ENCODE peak calls at places on chromosomes 4 and X, in five cellular contexts. D, O, U, F and M are unnamed samples.

GRCh38 chrX:139506318-139506717 is 24.2 kb upstream of the F9 start:
- DNase-seq in D (no peak), O (no peak), U (no peak), F (no peak), M (no peak)

GRCh38 chr4:150178161-150178560 is 99.9 kb downstream of the DCLK2 start:
- DNase-seq in D (no peak), O (no peak), U (no peak), F (no peak), M (no peak)

GRCh38 chrX:97399400-97399799 is 515.7 kb downstream of the RPA4 start:
- DNase-seq in D (no peak), O (no peak), U (no peak), F (peak; percentile 86), M (no peak)

GRCh38 chr4:176792348-176793059 is at the start of gene VEGFC:
- DNase-seq in D (no peak), O (no peak), U (peak; percentile 87), F (peak; percentile 72), M (peak; percentile 51)

GRCh38 chr4:67580577-67580976 is 22.1 kb downstream of the STAP1 start:
- DNase-seq in D (no peak), O (no peak), U (no peak), F (no peak), M (no peak)

GRCh38 chr4:80096175-80096850 is 23.3 kb upstream of the ANTXR2 start:
- DNase-seq in D (no peak), O (no peak), U (peak; percentile 5), F (no peak), M (no peak)

GRCh38 chr4:72387959-72388358 is 181.1 kb downstream of the ADAMTS3 start:
- DNase-seq in D (no peak), O (no peak), U (no peak), F (no peak), M (no peak)

GRCh38 chr4:129218355-129218754 is 122.4 kb downstream of the C4orf33 start:
- DNase-seq in D (no peak), O (no peak), U (peak; percentile 21), F (no peak), M (no peak)

GRCh38 chrX:39513836-39514235 is 583.9 kb downstream of the BCOR start:
- DNase-seq in D (no peak), O (no peak), U (no peak), F (no peak), M (no peak)

GRCh38 chr4:112895785-112896184 is 153.7 kb upstream of the ANK2 start:
- DNase-seq in D (no peak), O (no peak), U (no peak), F (no peak), M (no peak)

GRCh38 chr4:102606846-102607440 is 105.8 kb downstream of the NFKB1 start:
- DNase-seq in D (no peak), O (no peak), U (no peak), F (no peak), M (no peak)

GRCh38 chr4:76977731-76978350 is 28.3 kb downstream of the SEPTIN11 start:
- DNase-seq in D (no peak), O (no peak), U (no peak), F (no peak), M (no peak)

GRCh38 chrX:70969635-70970481 is 39.0 kb upstream of the SLC7A3 start:
- DNase-seq in D (no peak), O (no peak), U (no peak), F (no peak), M (no peak)

GRCh38 chrX:49163555-49164419 is 1.2 kb downstream of the MAGIX start:
- DNase-seq in D (peak; percentile 73), O (peak; percentile 83), U (peak; percentile 81), F (peak; percentile 73), M (peak; percentile 88)

GRCh38 chr4:42397635-42398447 is 553 bp downstream of the SHISA3 start:
- DNase-seq in D (no peak), O (no peak), U (peak; percentile 43), F (peak; percentile 25), M (no peak)

GRCh38 chr4:173537628-173538147 is 7.7 kb upstream of the HAND2 start:
- DNase-seq in D (no peak), O (no peak), U (no peak), F (no peak), M (no peak)

GRCh38 chr4:1505511-1506451 is 99.5 kb upstream of the NKX1-1 start:
- DNase-seq in D (no peak), O (no peak), U (no peak), F (no peak), M (peak; percentile 35)

GRCh38 chr4:140247237-140247636 is 93.3 kb upstream of the MAML3 start:
- DNase-seq in D (no peak), O (no peak), U (no peak), F (no peak), M (no peak)

GRCh38 chrX:50903387-50904027 is 7.0 kb upstream of the BMP15 start:
- DNase-seq in D (no peak), O (no peak), U (peak; percentile 54), F (peak; percentile 11), M (no peak)

GRCh38 chrX:31706456-31706855 is 634.6 kb upstream of the FTHL17 start:
- DNase-seq in D (no peak), O (no peak), U (no peak), F (no peak), M (no peak)

GRCh38 chrX:13119386-13119785 is 75.0 kb upstream of the FAM9C start:
- DNase-seq in D (no peak), O (no peak), U (no peak), F (no peak), M (no peak)

GRCh38 chr4:182916483-182917181 is 554 bp downstream of the DCTD start:
- DNase-seq in D (no peak), O (peak; percentile 37), U (peak; percentile 52), F (peak; percentile 32), M (peak; percentile 73)

GRCh38 chr4:184807261-184807660 is 18.5 kb downstream of the ACSL1 start:
- DNase-seq in D (no peak), O (no peak), U (no peak), F (no peak), M (no peak)

GRCh38 chrX:38880460-38880859 is 79.2 kb downstream of the MID1IP1 start:
- DNase-seq in D (no peak), O (no peak), U (no peak), F (no peak), M (no peak)

GRCh38 chr4:111066887-111067286 is 444.0 kb upstream of the PITX2 start:
- DNase-seq in D (no peak), O (no peak), U (peak; percentile 19), F (no peak), M (no peak)

GRCh38 chrX:136767104-136767941 is 13.4 kb downstream of the ARHGEF6 start:
- DNase-seq in D (peak; percentile 10), O (no peak), U (peak; percentile 61), F (peak; percentile 68), M (peak; percentile 73)

GRCh38 chr4:167779864-167780263 is 312.5 kb upstream of the ANXA10 start:
- DNase-seq in D (no peak), O (no peak), U (no peak), F (peak; percentile 10), M (no peak)

GRCh38 chr4:28831867-28832266 is 1888.3 kb upstream of the PCDH7 start:
- DNase-seq in D (no peak), O (no peak), U (no peak), F (no peak), M (no peak)

GRCh38 chrX:76279007-76279406 is 106.1 kb downstream of the PBDC1 start:
- DNase-seq in D (peak; percentile 19), O (no peak), U (peak; percentile 43), F (peak; percentile 60), M (no peak)

GRCh38 chr4:151962138-151962845 is 201.5 kb upstream of the GATB start:
- DNase-seq in D (no peak), O (no peak), U (no peak), F (no peak), M (no peak)

GRCh38 chr4:139773560-139774318 is 108.1 kb downstream of the MGST2 start:
- DNase-seq in D (no peak), O (no peak), U (no peak), F (no peak), M (no peak)

GRCh38 chrX:2385224-2385623 is 115.6 kb downstream of the DHRSX start:
- DNase-seq in D (no peak), O (no peak), U (no peak), F (no peak), M (no peak)

GRCh38 chr4:88017516-88018302 is 10.3 kb downstream of the PKD2 start:
- DNase-seq in D (no peak), O (no peak), U (no peak), F (no peak), M (no peak)

GRCh38 chr4:111923786-111924185 is 221.5 kb upstream of the FAM241A start:
- DNase-seq in D (no peak), O (no peak), U (no peak), F (no peak), M (no peak)

GRCh38 chr4:159384619-159385018 is 281.7 kb downstream of the RAPGEF2 start:
- DNase-seq in D (no peak), O (no peak), U (no peak), F (no peak), M (no peak)

GRCh38 chr4:3449047-3449573 is 7.3 kb downstream of the HGFAC start:
- DNase-seq in D (no peak), O (no peak), U (no peak), F (no peak), M (no peak)
- H3K27ac ChIP-seq in D (no peak overlapping the region), O (no peak overlapping the region), U (no peak overlapping the region), F (no peak overlapping the region), M (no peak overlapping the region)

GRCh38 chrX:16786139-16786790 is at the start of gene TXLNG:
- DNase-seq in D (peak; percentile 91), O (peak; percentile 91), U (peak; percentile 100), F (peak; percentile 96), M (peak; percentile 100)

GRCh38 chrX:16786791-16787735 is 797 bp downstream of the TXLNG start:
- DNase-seq in D (peak; percentile 33), O (no peak), U (peak; percentile 30), F (peak; percentile 33), M (peak; percentile 49)

GRCh38 chrX:16783452-16783851 is 2.8 kb upstream of the TXLNG start:
- DNase-seq in D (no peak), O (no peak), U (no peak), F (no peak), M (no peak)

GRCh38 chrX:16785247-16786138 is 773 bp upstream of the TXLNG start:
- DNase-seq in D (no peak), O (no peak), U (peak; percentile 49), F (peak; percentile 11), M (peak; percentile 44)

GRCh38 chrX:16788477-16788876 is 2.2 kb downstream of the TXLNG start:
- DNase-seq in D (no peak), O (no peak), U (no peak), F (no peak), M (no peak)
- H3K4me3 ChIP-seq in D (no peak overlapping the region), O (no peak overlapping the region), U (no peak overlapping the region), F (no peak overlapping the region), M (no peak overlapping the region)

DNA sequence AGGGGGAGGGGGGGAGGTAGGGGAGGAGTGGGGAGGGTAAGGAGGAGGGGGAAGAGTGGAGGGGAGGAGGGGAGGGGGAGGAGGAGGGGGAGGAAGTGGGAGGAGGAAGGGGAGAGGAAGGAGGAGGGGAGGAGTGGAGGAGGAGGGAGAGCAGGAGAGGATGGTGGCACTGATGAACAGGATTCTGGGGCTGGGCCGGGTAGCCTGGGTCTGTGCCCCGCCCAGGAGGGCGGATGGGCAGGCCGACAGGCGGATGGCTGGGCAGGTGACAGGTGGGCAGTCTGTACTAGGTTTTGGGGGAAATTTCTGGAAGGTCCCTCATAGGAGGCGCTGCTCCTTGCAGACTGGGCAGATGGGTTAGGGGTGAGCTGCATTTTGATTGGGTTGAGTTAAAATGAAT is 66.0 kb upstream of the ADRA2C start:
- DNase-seq in D (no peak), O (no peak), U (no peak), F (no peak), M (peak; percentile 35)
- H3K4me1 ChIP-seq in D (no peaks in the 10 kb centered on the region), O (no peaks in the 10 kb centered on the region), U (no peaks in the 10 kb centered on the region), F (no peaks in the 10 kb centered on the region), M (no peaks in the 10 kb centered on the region)

GRCh38 chr4:6915041-6916005 is 5.7 kb downstream of the TBC1D14 start:
- DNase-seq in D (no peak), O (no peak), U (no peak), F (no peak), M (no peak)
- H3K27ac ChIP-seq in D (peak overlapping the region; percentile 65), O (no peak overlapping the region), U (no peak overlapping the region), F (no peak overlapping the region), M (peak overlapping the region; percentile 81)